ENCODE peak calls at places on chromosomes 2 and 18, in six cellular contexts. Y, S, Z, U, E and J are unnamed samples.

GRCh38 chr2:25043241-25043867 is 1.5 kb downstream of the EFR3B start:
- DNase-seq in Y (peak), S (peak), Z (no peak), U (no peak), E (no peak), J (peak)

GRCh38 chr18:9103488-9103887 is 989 bp downstream of the NDUFV2 start:
- DNase-seq in Y (no peak), S (no peak), Z (no peak), U (no peak), E (no peak), J (peak)

GRCh38 chr2:133039531-133039930 is 369.5 kb upstream of the LYPD1 start:
- DNase-seq in Y (peak), S (no peak), Z (no peak), U (no peak), E (no peak), J (no peak)

GRCh38 chr2:112260295-112260625 is 5.4 kb upstream of the ZC3H8 start:
- DNase-seq in Y (no peak), S (no peak), Z (no peak), U (no peak), E (no peak), J (no peak)

GRCh38 chr2:62467475-62468321 is 38.3 kb downstream of the TMEM17 start:
- DNase-seq in Y (no peak), S (no peak), Z (no peak), U (no peak), E (no peak), J (peak)

GRCh38 chr18:46431522-46432171 is 225.4 kb downstream of the LOXHD1 start:
- DNase-seq in Y (no peak), S (peak), Z (no peak), U (no peak), E (no peak), J (no peak)

GRCh38 chr2:18684202-18685040 is 95.1 kb upstream of the NT5C1B start:
- DNase-seq in Y (peak), S (no peak), Z (peak), U (no peak), E (no peak), J (peak)

GRCh38 chr2:46849741-46850474 is 65.7 kb downstream of the MCFD2 start:
- DNase-seq in Y (peak), S (peak), Z (peak), U (no peak), E (no peak), J (peak)

GRCh38 chr2:240236217-240237111 is 96.0 kb upstream of the OTOS start:
- DNase-seq in Y (no peak), S (peak), Z (peak), U (peak), E (no peak), J (no peak)

GRCh38 chr2:176565641-176566323 is 296.5 kb downstream of the MTX2 start:
- DNase-seq in Y (peak), S (no peak), Z (no peak), U (no peak), E (no peak), J (no peak)

GRCh38 chr2:114389021-114389420 is 53.4 kb upstream of the DPP10 start:
- DNase-seq in Y (no peak), S (no peak), Z (no peak), U (no peak), E (no peak), J (no peak)

DNA sequence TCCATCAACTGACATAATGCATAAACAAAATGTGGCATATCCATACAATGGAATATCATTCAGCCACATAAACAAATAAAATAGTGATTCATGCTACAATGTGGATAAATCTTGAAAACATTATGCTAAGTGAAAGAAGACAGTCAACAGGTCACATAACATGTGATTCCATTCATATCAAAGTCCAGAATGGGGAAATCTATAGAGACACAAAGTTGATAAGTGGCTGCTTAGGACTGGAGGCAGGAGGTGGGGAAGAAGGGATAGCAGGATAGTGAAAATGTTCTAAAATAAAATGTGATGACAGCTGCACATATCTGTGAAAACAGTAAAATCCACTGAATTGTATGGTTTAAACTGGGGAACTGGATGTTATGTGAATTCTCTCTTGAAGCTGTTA is 18.7 kb downstream of the CFAP53 start:
- DNase-seq in Y (no peak), S (no peak), Z (no peak), U (no peak), E (no peak), J (no peak)
- TF ChIP-seq CTCF in Y (no peak), S (no peak), Z (no peak), U (no peak), E (no peak), J (no peak)

GRCh38 chr2:147663153-147663961 is 181.5 kb upstream of the ACVR2A start:
- DNase-seq in Y (no peak), S (no peak), Z (no peak), U (no peak), E (no peak), J (no peak)
- H3K4me3 ChIP-seq in Y (no peak), S (no peak), Z (no peak), U (no peak), E (peak), J (no peak)

GRCh38 chr18:21196426-21196825 is 45.6 kb upstream of the GREB1L start:
- DNase-seq in Y (no peak), S (no peak), Z (no peak), U (no peak), E (no peak), J (no peak)

GRCh38 chr18:21194871-21195771 is 46.9 kb upstream of the GREB1L start:
- DNase-seq in Y (peak), S (peak), Z (no peak), U (no peak), E (no peak), J (peak)

GRCh38 chr18:21192308-21192624 is 49.8 kb upstream of the GREB1L start:
- DNase-seq in Y (no peak), S (no peak), Z (no peak), U (no peak), E (no peak), J (no peak)

GRCh38 chr18:21187886-21188285 is 54.1 kb upstream of the GREB1L start:
- DNase-seq in Y (no peak), S (no peak), Z (no peak), U (no peak), E (no peak), J (no peak)

GRCh38 chr18:21191596-21192307 is 50.3 kb upstream of the GREB1L start:
- DNase-seq in Y (peak), S (peak), Z (peak), U (no peak), E (no peak), J (peak)
- TF ChIP-seq CTCF in Y (peak), S (peak), Z (peak), U (no peak), E (peak), J (peak)

GRCh38 chr18:34976084-34976483 is 65.1 kb upstream of the MAPRE2 start:
- DNase-seq in Y (no peak), S (no peak), Z (peak), U (no peak), E (no peak), J (no peak)
- H3K4me3 ChIP-seq in Y (no peak), S (peak), Z (peak), U (peak), E (peak), J (no peak)

GRCh38 chr2:207727256-207727655 is 15.8 kb downstream of the CCNYL1 start:
- DNase-seq in Y (peak), S (no peak), Z (no peak), U (no peak), E (no peak), J (peak)
- TF ChIP-seq CTCF in Y (no peak), S (no peak), Z (no peak), U (no peak), E (no peak), J (no peak)